ENCODE peak calls at places on chromosomes 4 and X, in seven cellular contexts. One of them, this sample, is unnamed.

GRCh38 chr4:141047228-141047884 is 85.9 kb downstream of the RNF150 start:
- DNase-seq in AG04449: no peak
- DNase-seq in ACHN: no peak
- DNase-seq in HEK293T: no peak
- DNase-seq in Peyer's patch: no peak
- DNase-seq in B cell: no peak
- DNase-seq in pancreas: no peak
- DNase-seq in this sample: no peak

GRCh38 chr4:171813195-171813955 is at the start of gene GALNTL6:
- DNase-seq in AG04449: no peak
- DNase-seq in ACHN: peak; percentile 1
- DNase-seq in HEK293T: peak; percentile 54
- DNase-seq in Peyer's patch: no peak
- DNase-seq in B cell: peak; percentile 51
- DNase-seq in pancreas: peak; percentile 58
- DNase-seq in this sample: peak; percentile 27

GRCh38 chrX:21655901-21656586 is 2.1 kb downstream of the KLHL34 start:
- DNase-seq in AG04449: no peak
- DNase-seq in ACHN: no peak
- DNase-seq in HEK293T: no peak
- DNase-seq in Peyer's patch: no peak
- DNase-seq in B cell: peak; percentile 15
- DNase-seq in pancreas: no peak
- DNase-seq in this sample: peak; percentile 7

GRCh38 chr4:2048831-2049230 is 10.3 kb upstream of the NAT8L start:
- DNase-seq in AG04449: no peak
- DNase-seq in ACHN: peak; percentile 38
- DNase-seq in HEK293T: no peak
- DNase-seq in Peyer's patch: no peak
- DNase-seq in B cell: no peak
- DNase-seq in pancreas: no peak
- DNase-seq in this sample: no peak

GRCh38 chr4:23819041-23819511 is 70.8 kb downstream of the PPARGC1A start:
- DNase-seq in AG04449: no peak
- DNase-seq in ACHN: peak; percentile 78
- DNase-seq in HEK293T: no peak
- DNase-seq in Peyer's patch: no peak
- DNase-seq in B cell: no peak
- DNase-seq in pancreas: no peak
- DNase-seq in this sample: no peak

GRCh38 chr4:69640289-69640688 is 847 bp upstream of the UGT2A2 start:
- DNase-seq in AG04449: no peak
- DNase-seq in ACHN: no peak
- DNase-seq in HEK293T: no peak
- DNase-seq in Peyer's patch: no peak
- DNase-seq in B cell: no peak
- DNase-seq in pancreas: no peak
- DNase-seq in this sample: no peak

GRCh38 chr4:57320217-57320616 is 210.0 kb upstream of the IGFBP7 start:
- DNase-seq in AG04449: no peak
- DNase-seq in ACHN: no peak
- DNase-seq in HEK293T: no peak
- DNase-seq in Peyer's patch: no peak
- DNase-seq in B cell: no peak
- DNase-seq in pancreas: no peak
- DNase-seq in this sample: no peak

GRCh38 chrX:9940397-9940796 is 26.8 kb upstream of the CLDN34 start:
- DNase-seq in AG04449: peak; percentile 37
- DNase-seq in ACHN: peak; percentile 90
- DNase-seq in HEK293T: no peak
- DNase-seq in Peyer's patch: no peak
- DNase-seq in B cell: no peak
- DNase-seq in pancreas: no peak
- DNase-seq in this sample: no peak

GRCh38 chr4:82784615-82785247 is 13.9 kb downstream of the SCD5 start:
- DNase-seq in AG04449: no peak
- DNase-seq in ACHN: no peak
- DNase-seq in HEK293T: no peak
- DNase-seq in Peyer's patch: no peak
- DNase-seq in B cell: no peak
- DNase-seq in pancreas: no peak
- DNase-seq in this sample: no peak

GRCh38 chr4:185755451-185755850 is 56.5 kb downstream of the SORBS2 start:
- DNase-seq in AG04449: no peak
- DNase-seq in ACHN: no peak
- DNase-seq in HEK293T: no peak
- DNase-seq in Peyer's patch: no peak
- DNase-seq in B cell: no peak
- DNase-seq in pancreas: no peak
- DNase-seq in this sample: no peak

GRCh38 chr4:147482281-147482680 is 1.4 kb downstream of the EDNRA start:
- DNase-seq in AG04449: no peak
- DNase-seq in ACHN: no peak
- DNase-seq in HEK293T: no peak
- DNase-seq in Peyer's patch: no peak
- DNase-seq in B cell: no peak
- DNase-seq in pancreas: no peak
- DNase-seq in this sample: no peak

GRCh38 chr4:97910005-97910404 is 233.3 kb downstream of the STPG2 start:
- DNase-seq in AG04449: no peak
- DNase-seq in ACHN: no peak
- DNase-seq in HEK293T: no peak
- DNase-seq in Peyer's patch: no peak
- DNase-seq in B cell: no peak
- DNase-seq in pancreas: no peak
- DNase-seq in this sample: no peak

GRCh38 chr4:101933855-101934254 is 143.3 kb downstream of the BANK1 start:
- DNase-seq in AG04449: no peak
- DNase-seq in ACHN: no peak
- DNase-seq in HEK293T: no peak
- DNase-seq in Peyer's patch: no peak
- DNase-seq in B cell: no peak
- DNase-seq in pancreas: no peak
- DNase-seq in this sample: no peak

GRCh38 chrX:29666361-29666760 is 549.0 kb upstream of the MAGEB2 start:
- DNase-seq in AG04449: no peak
- DNase-seq in ACHN: no peak
- DNase-seq in HEK293T: no peak
- DNase-seq in Peyer's patch: no peak
- DNase-seq in B cell: no peak
- DNase-seq in pancreas: no peak
- DNase-seq in this sample: no peak

GRCh38 chr4:105279314-105279713 is 132.6 kb downstream of the TET2 start:
- DNase-seq in AG04449: no peak
- DNase-seq in ACHN: no peak
- DNase-seq in HEK293T: no peak
- DNase-seq in Peyer's patch: no peak
- DNase-seq in B cell: no peak
- DNase-seq in pancreas: no peak
- DNase-seq in this sample: no peak

GRCh38 chr4:65502151-65502691 is 168.1 kb downstream of the EPHA5 start:
- DNase-seq in AG04449: peak; percentile 57
- DNase-seq in ACHN: no peak
- DNase-seq in HEK293T: no peak
- DNase-seq in Peyer's patch: no peak
- DNase-seq in B cell: no peak
- DNase-seq in pancreas: no peak
- DNase-seq in this sample: no peak

GRCh38 chr4:71663780-71664179 is 120.1 kb downstream of the GC start:
- DNase-seq in AG04449: no peak
- DNase-seq in ACHN: no peak
- DNase-seq in HEK293T: no peak
- DNase-seq in Peyer's patch: no peak
- DNase-seq in B cell: no peak
- DNase-seq in pancreas: no peak
- DNase-seq in this sample: no peak

GRCh38 chrX:100048156-100048555 is 361.9 kb downstream of the PCDH19 start:
- DNase-seq in AG04449: no peak
- DNase-seq in ACHN: no peak
- DNase-seq in HEK293T: no peak
- DNase-seq in Peyer's patch: no peak
- DNase-seq in B cell: no peak
- DNase-seq in pancreas: no peak
- DNase-seq in this sample: no peak